ENCODE peak calls at places on chromosomes 11 and 22, in eight cellular contexts. W is body of pancreas; V is hypothalamus; U is activated T-helper 1 cell treated with anti-CD3 and anti-CD28 coated beads, Interleukin-12 subunit alpha, Interleukin-12 subunit beta, Interleukin-2, Interleukin-4 antibody, amounts not matched to agents 30 ng/mL and 10 ng/mL and 1 ng/mL, durations not matched to agents 14 hours and 24 hours and 36 hours; Q is mucosa of descending colon; A is B cell; J is upper lobe of right lung; B is OCI-M1. D is an unnamed sample.

GRCh38 chr11:289145-289705 is 299 bp downstream of the PGGHG start:
- DNase-seq in W (no peak), V (no peak), U (no peak), Q (no peak), A (no peak), J (no peak), B (no peak), D (peak)

GRCh38 chr11:57648791-57649735 is 649 bp downstream of the YPEL4 start:
- DNase-seq in W (no peak), V (peak), U (no peak), Q (no peak), A (no peak), J (no peak), B (peak), D (no peak)

GRCh38 chr22:36329217-36330078 is 58.3 kb downstream of the MYH9 start:
- DNase-seq in W (peak), V (no peak), U (peak), Q (peak), A (peak), J (no peak), B (peak), D (no peak)

GRCh38 chr11:19429108-19429760 is 188.5 kb upstream of the E2F8 start:
- DNase-seq in W (peak), V (no peak), U (no peak), Q (no peak), A (no peak), J (no peak), B (no peak), D (no peak)

GRCh38 chr11:86370922-86371614 is 3.6 kb upstream of the CCDC81 start:
- DNase-seq in W (no peak), V (no peak), U (no peak), Q (no peak), A (no peak), J (no peak), B (peak), D (no peak)

GRCh38 chr22:38850941-38851849 is 7.4 kb upstream of the NPTXR start:
- DNase-seq in W (no peak), V (no peak), U (no peak), Q (no peak), A (no peak), J (no peak), B (no peak), D (no peak)

GRCh38 chr22:44187652-44188230 is 7.0 kb downstream of the PARVG start:
- DNase-seq in W (no peak), V (no peak), U (no peak), Q (no peak), A (no peak), J (peak), B (no peak), D (peak)

GRCh38 chr11:94760296-94760695 is 7.9 kb upstream of the AMOTL1 start:
- DNase-seq in W (no peak), V (no peak), U (no peak), Q (no peak), A (no peak), J (no peak), B (peak), D (no peak)

GRCh38 chr11:27356624-27357222 is 6.3 kb downstream of the CCDC34 start:
- DNase-seq in W (no peak), V (no peak), U (no peak), Q (no peak), A (no peak), J (no peak), B (no peak), D (no peak)

GRCh38 chr11:134125507-134125906 is 56.6 kb downstream of the JAM3 start:
- DNase-seq in W (no peak), V (no peak), U (no peak), Q (no peak), A (no peak), J (no peak), B (no peak), D (no peak)

GRCh38 chr11:116853461-116854073 is 16.1 kb upstream of the APOA1 start:
- DNase-seq in W (no peak), V (no peak), U (peak), Q (no peak), A (peak), J (no peak), B (peak), D (no peak)

GRCh38 chr22:49368221-49368975 is 459.3 kb downstream of the BRD1 start:
- DNase-seq in W (no peak), V (no peak), U (no peak), Q (no peak), A (no peak), J (peak), B (no peak), D (peak)

GRCh38 chr11:14029971-14030531 is 67.5 kb downstream of the SPON1 start:
- DNase-seq in W (peak), V (no peak), U (no peak), Q (peak), A (no peak), J (peak), B (no peak), D (no peak)

GRCh38 chr11:102111787-102112653 is 1.8 kb downstream of the YAP1 start:
- DNase-seq in W (peak), V (no peak), U (no peak), Q (no peak), A (no peak), J (no peak), B (no peak), D (no peak)

GRCh38 chr22:32567544-32567943 is 92.9 kb downstream of the FBXO7 start:
- DNase-seq in W (no peak), V (no peak), U (no peak), Q (no peak), A (no peak), J (no peak), B (no peak), D (no peak)

GRCh38 chr11:61168858-61169257 is 7.6 kb upstream of the VPS37C start:
- DNase-seq in W (no peak), V (no peak), U (no peak), Q (no peak), A (no peak), J (no peak), B (peak), D (no peak)

GRCh38 chr11:61254403-61255025 is 13.5 kb downstream of the PGA5 start:
- DNase-seq in W (peak), V (no peak), U (peak), Q (peak), A (peak), J (peak), B (peak), D (no peak)

GRCh38 chr11:69568809-69569097 is 72.2 kb upstream of the CCND1 start:
- DNase-seq in W (no peak), V (no peak), U (no peak), Q (no peak), A (no peak), J (no peak), B (no peak), D (no peak)

GRCh38 chr11:70713988-70714665 is 315.8 kb downstream of the CTTN start:
- DNase-seq in W (no peak), V (no peak), U (no peak), Q (no peak), A (no peak), J (peak), B (no peak), D (no peak)

GRCh38 chr11:14972581-14973490 is 685 bp upstream of the CALCA start:
- DNase-seq in W (no peak), V (no peak), U (no peak), Q (no peak), A (no peak), J (no peak), B (no peak), D (no peak)

GRCh38 chr11:2804701-2805387 is 80.7 kb downstream of the CDKN1C start:
- DNase-seq in W (peak), V (no peak), U (no peak), Q (peak), A (peak), J (peak), B (no peak), D (peak)

GRCh38 chr22:44337658-44338004 is 24.9 kb upstream of the SHISAL1 start:
- DNase-seq in W (no peak), V (no peak), U (no peak), Q (no peak), A (no peak), J (no peak), B (peak), D (no peak)

GRCh38 chr11:42034821-42035220 is 575.4 kb upstream of the LRRC4C start:
- DNase-seq in W (no peak), V (no peak), U (no peak), Q (no peak), A (no peak), J (no peak), B (no peak), D (no peak)

GRCh38 chr11:115067471-115067870 is 389.1 kb downstream of the NXPE2 start:
- DNase-seq in W (no peak), V (no peak), U (no peak), Q (no peak), A (no peak), J (no peak), B (no peak), D (no peak)

GRCh38 chr11:95322546-95322945 is 91.5 kb upstream of the SESN3 start:
- DNase-seq in W (no peak), V (no peak), U (no peak), Q (no peak), A (no peak), J (no peak), B (no peak), D (no peak)

GRCh38 chr11:94130589-94131362 is 2.1 kb downstream of the PANX1 start:
- DNase-seq in W (no peak), V (no peak), U (no peak), Q (no peak), A (no peak), J (no peak), B (peak), D (no peak)

GRCh38 chr22:48503035-48503625 is 1324.5 kb downstream of the BRD1 start:
- DNase-seq in W (no peak), V (no peak), U (no peak), Q (no peak), A (no peak), J (no peak), B (no peak), D (no peak)

GRCh38 chr11:59822989-59823566 is 12.5 kb upstream of the MRPL16 start:
- DNase-seq in W (peak), V (no peak), U (no peak), Q (no peak), A (peak), J (no peak), B (peak), D (no peak)

GRCh38 chr11:120141144-120142071 is 3.5 kb upstream of the TRIM29 start:
- DNase-seq in W (no peak), V (no peak), U (no peak), Q (no peak), A (no peak), J (no peak), B (no peak), D (peak)

GRCh38 chr11:70772950-70773349 is 374.6 kb downstream of the CTTN start:
- DNase-seq in W (no peak), V (no peak), U (no peak), Q (no peak), A (no peak), J (no peak), B (peak), D (no peak)

D was measured in mesenteric fat pad.